ENCODE peak calls at places on chromosomes 16 and 17, in seven cellular contexts. P is endothelial cell of umbilical vein; O is colonic mucosa; F is CD4-positive, CD25-positive, alpha-beta regulatory T cell; U is PC-3; X is endodermal cell; E is left ventricle myocardium inferior. A is an unnamed sample.

GRCh38 chr16:30051518-30051917 is 14.0 kb upstream of the ALDOA start:
- DNase-seq in E (no peak), X (peak; percentile 57), P (peak; percentile 75), O (no peak), U (peak; percentile 37), F (no peak), A (no peak)

GRCh38 chr16:17476414-17477259 is 5.9 kb upstream of the XYLT1 start:
- DNase-seq in X (peak; percentile 92), O (peak; percentile 63), E (no peak), F (peak; percentile 62), P (peak; percentile 6), U (peak; percentile 26), A (peak; percentile 66)

GRCh38 chr16:11098601-11099377 is 154.4 kb downstream of the CLEC16A start:
- DNase-seq in U (no peak), F (no peak), O (no peak), X (no peak), P (no peak), E (no peak), A (no peak)

GRCh38 chr16:25007284-25007984 is 7.7 kb downstream of the ARHGAP17 start:
- DNase-seq in E (no peak), X (no peak), U (no peak), O (no peak), P (peak; percentile 67), F (no peak), A (no peak)

GRCh38 chr17:149897-150575 is 12.7 kb downstream of the SCGB1C2 start:
- DNase-seq in P (no peak), X (no peak), E (peak; percentile 5), U (peak; percentile 15), F (no peak), O (no peak), A (no peak)

GRCh38 chr16:54446639-54447038 is 160.1 kb upstream of the IRX3 start:
- DNase-seq in F (no peak), U (no peak), E (peak; percentile 61), O (no peak), P (no peak), X (no peak), A (no peak)

GRCh38 chr17:75652934-75653549 is 13.9 kb downstream of the RECQL5 start:
- DNase-seq in U (peak; percentile 55), E (no peak), F (peak; percentile 29), X (peak; percentile 92), P (peak; percentile 56), O (no peak), A (no peak)

GRCh38 chr16:24635900-24636610 is 93.4 kb upstream of the TNRC6A start:
- DNase-seq in F (no peak), E (peak; percentile 70), U (peak; percentile 88), X (no peak), O (peak; percentile 61), P (peak; percentile 77), A (no peak)

GRCh38 chr17:40518401-40519088 is 17.1 kb upstream of the TNS4 start:
- DNase-seq in O (peak; percentile 70), F (no peak), P (no peak), X (peak; percentile 84), U (peak; percentile 89), E (no peak), A (no peak)

GRCh38 chr17:75777243-75777922 is 7.2 kb upstream of the UNK start:
- DNase-seq in E (no peak), X (no peak), U (no peak), F (no peak), O (no peak), P (no peak), A (no peak)

GRCh38 chr16:80034948-80035700 is 434.6 kb upstream of the MAF start:
- DNase-seq in P (no peak), X (no peak), F (no peak), E (no peak), O (no peak), U (no peak), A (no peak)

GRCh38 chr17:82433560-82434215 is 15.3 kb upstream of the OGFOD3 start:
- DNase-seq in U (no peak), X (no peak), E (no peak), O (no peak), P (no peak), F (no peak), A (no peak)

GRCh38 chr16:27489906-27490305 is 59.8 kb downstream of the GTF3C1 start:
- DNase-seq in E (no peak), O (no peak), P (no peak), X (no peak), F (no peak), U (no peak), A (no peak)

GRCh38 chr17:41551370-41551769 is 20.5 kb downstream of the KRT9 start:
- DNase-seq in E (no peak), O (no peak), P (peak; percentile 38), F (no peak), X (no peak), U (no peak), A (no peak)

GRCh38 chr16:79261944-79262552 is 338.5 kb downstream of the MAF start:
- DNase-seq in P (no peak), F (no peak), X (no peak), O (no peak), E (no peak), U (no peak), A (no peak)

GRCh38 chr16:53282975-53283946 is 151.0 kb upstream of the RBL2 start:
- DNase-seq in E (no peak), X (no peak), O (no peak), P (peak; percentile 74), F (peak; percentile 44), U (peak; percentile 66), A (peak; percentile 16)

GRCh38 chr17:36850794-36851193 is 86.5 kb upstream of the LHX1 start:
- DNase-seq in X (peak; percentile 53), F (peak; percentile 6), O (no peak), P (peak; percentile 67), E (no peak), U (peak; percentile 63), A (no peak)

GRCh38 chr17:31466096-31466495 is 74.6 kb downstream of the RAB11FIP4 start:
- DNase-seq in F (no peak), E (no peak), O (no peak), X (no peak), U (no peak), P (no peak), A (no peak)

GRCh38 chr17:33049781-33050414 is 58.3 kb downstream of the SPACA3 start:
- DNase-seq in X (peak; percentile 90), F (peak; percentile 26), O (peak; percentile 68), E (no peak), U (peak; percentile 56), P (peak; percentile 32), A (peak; percentile 66)

GRCh38 chr17:39801055-39801454 is 63.1 kb downstream of the IKZF3 start:
- DNase-seq in U (no peak), E (no peak), X (no peak), P (no peak), O (no peak), F (no peak), A (no peak)

GRCh38 chr17:59893617-59894100 is 738 bp downstream of the RPS6KB1 start:
- DNase-seq in P (peak; percentile 44), O (peak; percentile 47), E (no peak), F (peak; percentile 59), U (peak; percentile 39), X (no peak), A (no peak)

GRCh38 chr17:17071531-17072360 is 29.5 kb downstream of the MPRIP start:
- DNase-seq in U (no peak), P (no peak), X (no peak), F (no peak), E (no peak), O (no peak), A (no peak)

GRCh38 chr17:17073006-17073626 is 30.9 kb downstream of the MPRIP start:
- DNase-seq in O (no peak), P (no peak), U (no peak), X (no peak), E (no peak), F (no peak), A (no peak)

GRCh38 chr17:17070931-17071330 is 28.7 kb downstream of the MPRIP start:
- DNase-seq in P (no peak), E (no peak), U (no peak), O (peak; percentile 68), X (no peak), F (no peak), A (no peak)

GRCh38 chr17:17073627-17074521 is 31.6 kb downstream of the MPRIP start:
- DNase-seq in O (no peak), E (peak; percentile 10), F (no peak), P (no peak), U (no peak), X (no peak), A (no peak)

DNA sequence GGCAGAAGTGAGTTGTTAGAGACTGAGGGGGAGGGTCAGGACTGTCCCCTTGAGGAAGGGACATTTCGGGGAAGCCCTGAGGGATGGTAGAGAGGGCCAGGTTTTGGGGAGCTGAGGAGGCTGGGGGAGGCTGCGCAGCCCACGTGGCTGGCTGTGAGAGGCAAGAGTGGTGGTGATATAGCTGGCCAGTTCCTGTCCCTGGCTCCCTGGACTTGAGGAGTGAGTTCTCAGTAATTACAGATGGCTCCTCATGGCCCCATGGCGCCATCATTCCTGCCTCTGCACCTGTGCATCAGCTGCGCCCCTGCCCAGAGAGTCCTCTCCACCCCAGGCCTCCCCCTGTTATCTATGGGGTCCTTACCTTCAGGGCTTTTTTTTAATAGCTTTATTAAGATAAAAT is 30.3 kb downstream of the MPRIP start:
- DNase-seq in E (no peak), X (no peak), U (no peak), P (no peak), O (no peak), F (no peak), A (no peak)
- H3K36me3 ChIP-seq in E (peaks cover 14% of the 10 kb centered on the region), X (peaks cover 6% of the 10 kb centered on the region), U (peaks cover 83% of the 10 kb centered on the region), P (peaks cover 2% of the 10 kb centered on the region), O (no peaks in the 10 kb centered on the region), F (peaks cover 21% of the 10 kb centered on the region), A (peaks cover 3% of the 10 kb centered on the region)

GRCh38 chr17:47733414-47734288 is 615 bp downstream of the TBX21 start:
- DNase-seq in F (peak; percentile 57), O (no peak), U (no peak), E (no peak), X (peak; percentile 76), P (no peak), A (no peak)
- H3K27ac ChIP-seq in F (peak overlapping the region; percentile 69), O (peak overlapping the region; percentile 9), U (no peak overlapping the region), E (no peak overlapping the region), X (no peak overlapping the region), P (no peak overlapping the region), A (no peak overlapping the region)

DNA sequence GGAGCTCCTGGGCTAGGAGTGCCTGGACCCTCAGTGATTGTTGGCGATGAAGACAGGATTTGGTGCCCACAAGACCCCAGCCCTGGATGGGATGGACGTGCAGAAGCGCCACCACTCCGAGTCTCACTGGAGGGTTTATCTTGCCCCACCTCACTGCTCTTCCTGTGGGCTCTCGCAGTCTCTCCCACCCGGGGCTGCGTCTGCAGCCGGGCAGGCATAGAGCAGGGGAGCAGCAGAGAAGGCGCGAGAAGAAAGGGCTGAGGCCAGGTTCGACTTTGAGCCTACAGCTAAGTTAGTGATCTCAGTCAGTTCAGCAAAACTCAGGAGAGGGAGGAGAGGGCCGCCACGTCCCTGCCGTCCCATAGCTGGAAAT is 6.6 kb downstream of the UBE2I start:
- DNase-seq in U (no peak), O (no peak), E (no peak), F (no peak), X (no peak), P (no peak), A (no peak)
- H3K36me3 ChIP-seq in U (peaks cover 49% of the 10 kb centered on the region), O (peaks cover 29% of the 10 kb centered on the region), E (peaks cover 75% of the 10 kb centered on the region), F (peaks cover 77% of the 10 kb centered on the region), X (peaks cover 79% of the 10 kb centered on the region), P (peaks cover 64% of the 10 kb centered on the region), A (peaks cover 72% of the 10 kb centered on the region)

DNA sequence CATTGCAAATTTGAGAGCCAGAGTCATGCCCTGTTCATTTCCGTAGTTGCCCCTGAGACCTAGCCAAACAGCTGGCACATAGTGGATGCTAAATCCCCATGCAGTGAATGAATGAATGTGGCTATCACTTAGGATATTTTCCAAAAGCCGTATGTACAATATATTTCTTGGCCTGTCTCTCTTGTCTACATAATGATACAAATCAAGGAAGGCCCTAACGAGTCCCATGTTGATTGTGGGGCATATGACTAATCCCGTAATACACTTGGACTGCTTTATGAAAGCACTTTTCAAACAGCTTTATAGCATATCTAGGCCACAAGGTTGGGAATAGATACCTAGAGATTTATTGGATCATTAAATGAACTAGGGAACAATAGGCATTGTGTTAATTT is 478.0 kb downstream of the SLC39A11 start:
- DNase-seq in F (no peak), O (no peak), X (no peak), E (no peak), P (no peak), U (peak; percentile 76), A (no peak)
- H3K27ac ChIP-seq in F (no peak overlapping the region), O (peak overlapping the region; percentile 86), X (peak overlapping the region; percentile 90), E (no peak overlapping the region), P (no peak overlapping the region), U (peak overlapping the region; percentile 89), A (no peak overlapping the region)